ENCODE peak calls at places on chromosomes 12 and 14, in four cellular contexts. F, O, U and N are unnamed samples.

GRCh38 chr14:99237288-99237687 is 34.7 kb downstream of the BCL11B start:
- DNase-seq in O (no peak), F (no peak), U (no peak), N (no peak)

GRCh38 chr12:104750061-104750460 is 208.0 kb downstream of the SLC41A2 start:
- DNase-seq in U (no peak), O (no peak), F (no peak), N (no peak)

GRCh38 chr12:52181757-52182156 is 10.1 kb downstream of the KRT80 start:
- DNase-seq in O (no peak), U (no peak), F (no peak), N (no peak)

GRCh38 chr12:67239061-67239460 is 30.1 kb upstream of the CAND1 start:
- DNase-seq in O (no peak), U (no peak), F (no peak), N (no peak)

GRCh38 chr12:112950701-112951100 is 12.4 kb downstream of the OAS3 start:
- DNase-seq in O (no peak), U (no peak), F (no peak), N (no peak)

GRCh38 chr12:6613776-6614512 is 6.8 kb upstream of the CHD4 start:
- DNase-seq in U (peak; percentile 98), F (peak; percentile 97), O (peak; percentile 90), N (peak; percentile 95)

GRCh38 chr14:89813485-89814080 is 140.9 kb downstream of the EFCAB11 start:
- DNase-seq in F (no peak), U (no peak), O (no peak), N (no peak)

GRCh38 chr12:81209001-81209400 is 131.1 kb downstream of the ACSS3 start:
- DNase-seq in O (no peak), F (no peak), U (no peak), N (no peak)

GRCh38 chr14:94671870-94672444 is 59.8 kb downstream of the SERPINA3 start:
- DNase-seq in O (peak; percentile 19), F (no peak), U (peak; percentile 61), N (no peak)

GRCh38 chr12:82817368-82817767 is 130.7 kb downstream of the TMTC2 start:
- DNase-seq in F (no peak), U (no peak), O (no peak), N (no peak)

GRCh38 chr14:68640293-68640574 is 152.6 kb downstream of the ZFP36L1 start:
- DNase-seq in F (no peak), U (no peak), O (no peak), N (no peak)

GRCh38 chr14:22477569-22478194 is 111.3 kb downstream of the DAD1 start:
- DNase-seq in U (no peak), F (no peak), O (no peak), N (no peak)

GRCh38 chr12:67413577-67413976 is 144.4 kb downstream of the CAND1 start:
- DNase-seq in O (no peak), F (no peak), U (no peak), N (no peak)

GRCh38 chr12:114760151-114760877 is 76.3 kb upstream of the TBX3 start:
- DNase-seq in F (no peak), O (no peak), U (no peak), N (no peak)

GRCh38 chr14:100567009-100567876 is 20.0 kb downstream of the BEGAIN start:
- DNase-seq in O (no peak), F (no peak), U (no peak), N (no peak)
- TF ChIP-seq POLR2A in O (no peak), F (no peak), U (no peak), N (no peak)

GRCh38 chr12:54201001-54201794 is 12.4 kb upstream of the SMUG1 start:
- DNase-seq in U (peak; percentile 77), F (peak; percentile 62), O (peak; percentile 66), N (peak; percentile 65)
- TF ChIP-seq POLR2A in U (no peak), F (no peak), O (no peak), N (no peak)

GRCh38 chr14:76958975-76959710 is 69.4 kb downstream of the IRF2BPL start:
- DNase-seq in U (peak; percentile 91), O (no peak), F (peak; percentile 53), N (peak; percentile 64)

GRCh38 chr14:76958020-76958965 is 70.2 kb downstream of the IRF2BPL start:
- DNase-seq in U (no peak), F (no peak), O (no peak), N (no peak)

GRCh38 chr14:76955575-76956252 is 72.8 kb downstream of the IRF2BPL start:
- DNase-seq in O (no peak), F (no peak), U (no peak), N (no peak)

GRCh38 chr14:76956253-76957090 is 72.0 kb downstream of the IRF2BPL start:
- DNase-seq in F (peak; percentile 94), U (peak; percentile 95), O (peak; percentile 93), N (peak; percentile 82)

GRCh38 chr14:76957224-76957881 is 71.2 kb downstream of the IRF2BPL start:
- DNase-seq in F (peak; percentile 26), U (no peak), O (no peak), N (no peak)
- TF ChIP-seq POLR2A in F (no peak), U (no peak), O (no peak), N (peak; percentile 9)

GRCh38 chr12:131860472-131861260 is 32.5 kb downstream of the MMP17 start:
- DNase-seq in U (no peak), O (peak; percentile 49), F (peak; percentile 75), N (peak; percentile 44)
- TF ChIP-seq POLR2A in U (no peak), O (no peak), F (peak; percentile 26), N (no peak)